ENCODE peak calls at places on chromosomes 5 and 9, in four cellular contexts. W is T-helper 1 cell, J is cerebellum, O is MM.1S. M is an unnamed sample.

GRCh38 chr9:109310486-109310901 is 10.4 kb downstream of the EPB41L4B start:
- DNase-seq in O (no peak), J (no peak), W (no peak), M (no peak)

GRCh38 chr9:37566716-37567115 is 9.5 kb downstream of the FBXO10 start:
- DNase-seq in O (no peak), J (no peak), W (no peak), M (no peak)

GRCh38 chr9:114504341-114505186 is 709 bp downstream of the WHRN start:
- DNase-seq in W (peak; percentile 12), J (no peak), O (peak; percentile 59), M (peak; percentile 54)

GRCh38 chr5:126508962-126509279 is 85.7 kb downstream of the GRAMD2B start:
- DNase-seq in J (no peak), O (peak; percentile 19), W (no peak), M (no peak)

GRCh38 chr9:82930116-82930515 is 132.8 kb downstream of the RASEF start:
- DNase-seq in W (no peak), O (no peak), J (no peak), M (no peak)

GRCh38 chr9:137192859-137193258 is 4.4 kb downstream of the SSNA1 start:
- DNase-seq in O (no peak), J (no peak), W (no peak), M (no peak)

GRCh38 chr5:64213568-64213967 is 47.9 kb downstream of the RNF180 start:
- DNase-seq in W (no peak), J (peak; percentile 6), O (no peak), M (no peak)

GRCh38 chr5:153513171-153513570 is 22.7 kb downstream of the GRIA1 start:
- DNase-seq in J (no peak), O (no peak), W (no peak), M (no peak)

GRCh38 chr9:19975499-19975898 is 186.7 kb upstream of the SLC24A2 start:
- DNase-seq in W (no peak), O (no peak), J (no peak), M (no peak)

GRCh38 chr9:121929893-121930875 is 162.9 kb downstream of the TTLL11 start:
- DNase-seq in O (no peak), J (no peak), W (no peak), M (peak; percentile 24)